ENCODE peak calls at places on chromosomes 16 and 17, in ten cellular contexts. T is GM12878, S is PC-9, L is cardiac muscle cell, M is osteoblast, Y is fibroblast of mammary gland, X is fibroblast of lung, I is tibial artery, P is A549, C is HAP-1. B is an unnamed sample.

GRCh38 chr17:82297280-82297803 is 20.1 kb downstream of the CD7 start:
- DNase-seq in S (peak; percentile 60), P (peak; percentile 93), T (peak; percentile 50), I (peak; percentile 82), L (no peak), Y (peak; percentile 98), M (peak; percentile 95), X (peak; percentile 93), C (no peak), B (peak; percentile 67)

GRCh38 chr16:58507195-58507962 is 7.4 kb downstream of the NDRG4 start:
- DNase-seq in S (no peak), X (no peak), Y (no peak), M (peak; percentile 73), P (no peak), C (no peak), I (no peak), T (no peak), L (no peak), B (no peak)

GRCh38 chr17:56795098-56795497 is 38.6 kb downstream of the C17orf67 start:
- DNase-seq in S (no peak), P (no peak), T (no peak), M (no peak), X (no peak), C (no peak), L (no peak), Y (no peak), I (no peak), B (no peak)

GRCh38 chr17:14748036-14748715 is 447.3 kb downstream of the HS3ST3B1 start:
- DNase-seq in M (no peak), I (no peak), C (no peak), X (no peak), T (no peak), P (no peak), L (no peak), Y (peak; percentile 79), S (no peak), B (no peak)

GRCh38 chr17:28057731-28058246 is 15.3 kb downstream of the NLK start:
- DNase-seq in C (no peak), X (peak; percentile 42), T (peak; percentile 84), L (no peak), M (no peak), I (no peak), S (no peak), P (no peak), Y (peak; percentile 54), B (no peak)

GRCh38 chr17:80599546-80600305 is 55.1 kb downstream of the RPTOR start:
- DNase-seq in L (no peak), Y (peak; percentile 30), M (no peak), I (no peak), X (no peak), T (no peak), S (no peak), P (peak; percentile 34), C (peak; percentile 3), B (no peak)

GRCh38 chr16:83887088-83887487 is 11.8 kb upstream of the MLYCD start:
- DNase-seq in S (no peak), I (no peak), P (peak; percentile 46), T (no peak), M (no peak), Y (peak; percentile 27), C (no peak), L (no peak), X (peak; percentile 23), B (no peak)

GRCh38 chr16:1035066-1035415 is 37.5 kb upstream of the SSTR5 start:
- DNase-seq in S (no peak), M (no peak), Y (no peak), T (no peak), I (no peak), L (no peak), X (no peak), P (no peak), C (no peak), B (peak; percentile 3)

GRCh38 chr17:40541060-40541872 is 24.0 kb downstream of the CCR7 start:
- DNase-seq in L (no peak), C (no peak), P (no peak), Y (no peak), S (no peak), I (no peak), X (no peak), T (no peak), M (no peak), B (no peak)

GRCh38 chr17:36627101-36627500 is 25.7 kb downstream of the MRM1 start:
- DNase-seq in L (no peak), C (no peak), M (peak; percentile 52), T (no peak), I (no peak), P (no peak), X (no peak), Y (no peak), S (no peak), B (no peak)

DNA sequence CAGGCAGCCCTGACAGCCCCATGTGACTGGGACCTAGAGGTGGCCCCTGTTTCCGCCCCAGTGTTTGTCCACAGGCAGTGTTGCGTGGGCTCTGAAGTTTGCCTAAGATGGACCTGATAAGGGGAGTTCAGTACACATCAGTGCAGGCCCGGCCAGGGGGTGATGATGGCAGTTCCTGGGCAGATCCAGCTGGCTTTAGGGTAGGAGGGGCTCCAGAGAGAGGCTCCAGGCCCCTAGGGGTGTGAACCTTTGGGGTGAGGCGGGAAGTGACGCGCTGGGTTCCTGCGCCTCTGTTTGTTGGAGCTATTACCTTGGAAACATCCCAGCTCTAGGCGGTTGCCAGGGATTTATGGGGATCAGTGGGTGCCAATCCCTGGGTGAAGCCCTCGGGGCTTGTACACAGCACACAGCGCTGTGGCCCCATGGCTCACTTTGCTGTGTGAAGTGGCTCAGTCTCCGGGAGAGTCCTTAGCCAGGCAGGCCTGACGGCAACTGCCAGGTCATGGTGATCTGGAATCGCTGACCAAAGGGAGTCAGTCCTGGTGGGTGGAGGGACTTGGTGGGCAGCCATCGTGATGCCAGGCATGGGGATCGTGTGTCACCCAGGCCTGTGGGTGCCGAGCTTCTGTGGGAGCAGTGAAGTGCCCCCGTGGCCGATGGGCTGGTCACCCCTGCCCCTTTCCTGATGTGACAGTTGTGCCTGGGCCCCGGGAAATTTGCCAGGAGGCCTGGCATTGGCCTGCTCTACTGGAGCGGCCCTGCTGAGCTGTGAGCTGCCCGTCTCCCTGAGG is 146.1 kb downstream of the SEC14L1 start:
- DNase-seq in M (peak; percentile 95), T (no peak), S (peak; percentile 87), C (no peak), I (no peak), L (no peak), P (peak; percentile 99), X (peak; percentile 41), Y (no peak), B (peak; percentile 49)
- H3K4me3 ChIP-seq in M (peak overlapping the region; percentile 30), T (no peak overlapping the region), S (peak overlapping the region; percentile 72), C (no peak overlapping the region), I (no peak overlapping the region), L (no peak overlapping the region), P (peak overlapping the region; percentile 41), X (no peak overlapping the region), Y (no peak overlapping the region), B (no peak overlapping the region)

DNA sequence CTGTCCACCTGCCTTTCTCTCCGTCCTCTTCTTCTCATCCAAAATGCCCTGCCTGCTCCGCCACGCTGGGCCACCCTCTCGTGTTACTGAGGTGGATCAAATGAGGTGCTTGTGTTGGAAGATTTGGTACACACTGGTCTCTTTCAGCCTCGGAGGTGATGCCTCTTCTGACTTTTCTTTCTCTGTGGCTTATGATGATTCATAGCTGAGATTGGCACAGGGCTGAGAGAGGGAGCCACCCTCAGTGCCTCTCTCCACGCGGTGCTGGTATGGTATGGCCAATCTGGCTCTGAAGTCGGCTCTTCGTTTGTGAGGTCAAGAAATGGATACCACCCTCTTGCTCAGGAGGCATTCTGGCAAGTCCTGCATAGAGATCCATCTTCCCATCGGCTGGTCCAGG is 82.4 kb downstream of the PLCG2 start:
- DNase-seq in X (no peak), S (peak; percentile 22), L (no peak), I (no peak), M (peak; percentile 88), Y (no peak), T (no peak), C (no peak), P (no peak), B (no peak)
- H3K4me3 ChIP-seq in X (no peak overlapping the region), S (no peak overlapping the region), L (no peak overlapping the region), I (no peak overlapping the region), M (no peak overlapping the region), Y (no peak overlapping the region), T (no peak overlapping the region), C (no peak overlapping the region), P (no peak overlapping the region), B (no peak overlapping the region)

GRCh38 chr16:13631916-13632315 is 288.0 kb upstream of the ERCC4 start:
- DNase-seq in I (no peak), Y (no peak), P (no peak), M (no peak), C (no peak), X (no peak), S (no peak), L (no peak), T (no peak), B (no peak)

GRCh38 chr16:13633381-13633861 is 286.5 kb upstream of the ERCC4 start:
- DNase-seq in S (no peak), P (no peak), T (peak; percentile 4), I (no peak), L (peak; percentile 1), C (no peak), Y (no peak), X (no peak), M (no peak), B (no peak)

GRCh38 chr16:13631213-13631767 is 288.7 kb upstream of the ERCC4 start:
- DNase-seq in L (no peak), X (no peak), Y (no peak), S (no peak), C (no peak), I (no peak), M (no peak), P (no peak), T (no peak), B (no peak)

GRCh38 chr16:13629704-13630103 is 290.2 kb upstream of the ERCC4 start:
- DNase-seq in I (no peak), X (no peak), M (no peak), T (no peak), S (no peak), Y (no peak), P (no peak), C (no peak), L (no peak), B (no peak)

DNA sequence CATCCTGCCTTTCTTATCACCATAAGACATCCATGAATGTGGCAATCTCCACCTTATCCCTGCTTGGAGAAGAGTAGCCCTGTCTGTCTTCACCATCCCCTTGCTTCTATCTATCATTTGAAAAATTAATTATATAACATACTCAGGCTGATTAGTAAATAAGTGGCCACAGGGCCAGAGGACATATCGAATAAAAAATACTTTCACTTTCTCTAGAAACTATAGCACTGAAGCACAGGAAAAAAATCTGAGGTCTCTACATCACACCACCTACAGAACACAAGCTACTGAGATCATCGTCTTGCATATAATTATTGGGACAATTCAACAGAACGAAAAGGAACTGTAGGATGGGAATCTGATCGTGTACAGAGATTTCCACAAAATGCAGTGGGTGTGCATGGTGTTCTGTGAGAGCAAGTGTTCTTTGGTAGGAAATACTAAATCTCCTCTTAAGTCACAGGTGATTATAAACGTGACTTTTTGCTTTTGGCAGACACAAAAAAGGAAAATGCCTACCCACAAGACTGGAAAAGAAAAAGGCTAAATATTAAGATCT is 289.6 kb upstream of the ERCC4 start:
- DNase-seq in L (no peak), I (no peak), M (no peak), Y (no peak), T (no peak), X (no peak), P (no peak), C (no peak), S (no peak), B (no peak)
- H3K4me3 ChIP-seq in L (no peak overlapping the region), I (no peak overlapping the region), M (no peak overlapping the region), Y (no peak overlapping the region), T (no peak overlapping the region), X (no peak overlapping the region), P (no peak overlapping the region), C (no peak overlapping the region), S (no peak overlapping the region), B (no peak overlapping the region)

GRCh38 chr16:4536391-4537106 is 2.0 kb downstream of the CDIP1 start:
- DNase-seq in P (no peak), C (no peak), S (no peak), M (peak; percentile 73), I (no peak), L (no peak), X (no peak), T (no peak), Y (no peak), B (no peak)
- H3K4me3 ChIP-seq in P (no peak overlapping the region), C (peak overlapping the region; percentile 56), S (no peak overlapping the region), M (no peak overlapping the region), I (no peak overlapping the region), L (no peak overlapping the region), X (no peak overlapping the region), T (peak overlapping the region; percentile 70), Y (no peak overlapping the region), B (no peak overlapping the region)

B was measured in heart right ventricle.